ENCODE peak calls at places on chromosomes 1 and 21, in six cellular contexts. Q, K, D, A, Z and C are unnamed samples.

GRCh38 chr1:225866061-225866844 is 15.9 kb downstream of the TMEM63A start:
- DNase-seq in Q (no peak), Z (no peak), D (no peak), A (no peak), K (no peak), C (no peak)

GRCh38 chr1:10789392-10790154 is 6.9 kb downstream of the CASZ1 start:
- DNase-seq in Z (no peak), K (no peak), A (no peak), Q (no peak), D (no peak), C (no peak)

GRCh38 chr1:149888999-149889289 is 10.4 kb upstream of the BOLA1 start:
- DNase-seq in A (no peak), Q (no peak), Z (no peak), D (no peak), K (no peak), C (no peak)

GRCh38 chr1:35855016-35855700 is 27.9 kb upstream of the AGO1 start:
- DNase-seq in D (no peak), A (no peak), K (peak; percentile 30), Q (peak; percentile 53), Z (peak; percentile 51), C (no peak)

GRCh38 chr21:31446206-31446900 is 102.3 kb upstream of the TIAM1 start:
- DNase-seq in Z (no peak), A (no peak), K (no peak), D (no peak), Q (no peak), C (no peak)

GRCh38 chr1:85413169-85413568 is 51.8 kb downstream of the DDAH1 start:
- DNase-seq in Q (no peak), Z (no peak), A (no peak), K (no peak), D (no peak), C (no peak)

GRCh38 chr1:205998457-205999241 is 4.5 kb downstream of the RAB7B start:
- DNase-seq in D (no peak), A (no peak), Q (peak; percentile 42), K (peak; percentile 15), Z (no peak), C (no peak)

GRCh38 chr1:11594222-11594621 is 60.0 kb downstream of the FBXO2 start:
- DNase-seq in Q (peak; percentile 89), Z (no peak), A (peak; percentile 22), K (peak; percentile 53), D (no peak), C (no peak)

GRCh38 chr1:247110627-247111258 is 6.6 kb upstream of the ZNF669 start:
- DNase-seq in Q (peak; percentile 58), K (no peak), Z (no peak), A (no peak), D (peak; percentile 61), C (no peak)

GRCh38 chr1:6106977-6107376 is 61.3 kb downstream of the KCNAB2 start:
- DNase-seq in A (no peak), Z (no peak), K (no peak), D (no peak), Q (no peak), C (no peak)

GRCh38 chr21:25171438-25171837 is 435.8 kb downstream of the MRPL39 start:
- DNase-seq in Z (no peak), A (no peak), D (no peak), K (no peak), Q (no peak), C (no peak)

GRCh38 chr21:45886610-45887026 is 95.0 kb upstream of the COL6A1 start:
- DNase-seq in K (no peak), A (no peak), Q (no peak), D (no peak), Z (no peak), C (no peak)

GRCh38 chr1:78303620-78304019 is 187.2 kb upstream of the PTGFR start:
- DNase-seq in K (no peak), A (no peak), Z (no peak), Q (no peak), D (no peak), C (no peak)

GRCh38 chr21:45997495-45998275 is 16.1 kb downstream of the COL6A1 start:
- DNase-seq in Q (no peak), A (no peak), Z (no peak), K (no peak), D (no peak), C (no peak)

GRCh38 chr1:202625416-202626360 is 84.6 kb downstream of the SYT2 start:
- DNase-seq in D (peak; percentile 87), A (peak; percentile 41), Z (peak; percentile 87), K (peak; percentile 84), Q (peak; percentile 88), C (no peak)

GRCh38 chr1:58809327-58810040 is 25.6 kb upstream of the JUN start:
- DNase-seq in Z (no peak), K (no peak), Q (no peak), D (no peak), A (peak; percentile 65), C (no peak)

GRCh38 chr1:47482783-47483182 is 44.9 kb downstream of the FOXD2 start:
- DNase-seq in A (no peak), K (no peak), Z (no peak), D (no peak), Q (no peak), C (no peak)

GRCh38 chr1:165397945-165398344 is 41.4 kb upstream of the LMX1A start:
- DNase-seq in D (no peak), Q (peak; percentile 12), Z (no peak), A (no peak), K (no peak), C (no peak)

GRCh38 chr1:21585037-21585436 is 75.8 kb downstream of the ALPL start:
- DNase-seq in K (no peak), A (peak; percentile 43), D (no peak), Z (no peak), Q (no peak), C (no peak)

GRCh38 chr1:46472503-46473181 is 17.0 kb upstream of the DMBX1 start:
- DNase-seq in A (no peak), Z (no peak), K (no peak), Q (no peak), D (no peak), C (no peak)

GRCh38 chr1:46474580-46474979 is 15.1 kb upstream of the DMBX1 start:
- DNase-seq in D (no peak), Q (no peak), A (no peak), K (no peak), Z (no peak), C (no peak)

GRCh38 chr1:46471885-46472502 is 17.6 kb upstream of the DMBX1 start:
- DNase-seq in A (no peak), K (no peak), Q (no peak), D (peak; percentile 70), Z (no peak), C (no peak)

GRCh38 chr1:46476673-46477072 is 13.0 kb upstream of the DMBX1 start:
- DNase-seq in A (no peak), D (no peak), Q (no peak), K (no peak), Z (no peak), C (no peak)

GRCh38 chr1:46473991-46474390 is 15.6 kb upstream of the DMBX1 start:
- DNase-seq in Q (no peak), K (no peak), Z (no peak), A (no peak), D (no peak), C (no peak)
- TF ChIP-seq CREB1 in Q (no peak), K (no peak), Z (no peak), A (no peak), D (no peak), C (no peak)

GRCh38 chr1:246032984-246033383 is 474.1 kb downstream of the SMYD3 start:
- DNase-seq in Z (no peak), A (no peak), D (no peak), K (no peak), Q (no peak), C (no peak)

GRCh38 chr1:246035060-246035531 is 472.0 kb downstream of the SMYD3 start:
- DNase-seq in D (no peak), K (no peak), A (no peak), Z (no peak), Q (no peak), C (no peak)

GRCh38 chr1:246034630-246035029 is 472.4 kb downstream of the SMYD3 start:
- DNase-seq in Z (no peak), K (no peak), A (no peak), Q (no peak), D (no peak), C (no peak)

GRCh38 chr1:246036175-246036574 is 470.9 kb downstream of the SMYD3 start:
- DNase-seq in K (no peak), Z (no peak), D (no peak), A (no peak), Q (no peak), C (no peak)

DNA sequence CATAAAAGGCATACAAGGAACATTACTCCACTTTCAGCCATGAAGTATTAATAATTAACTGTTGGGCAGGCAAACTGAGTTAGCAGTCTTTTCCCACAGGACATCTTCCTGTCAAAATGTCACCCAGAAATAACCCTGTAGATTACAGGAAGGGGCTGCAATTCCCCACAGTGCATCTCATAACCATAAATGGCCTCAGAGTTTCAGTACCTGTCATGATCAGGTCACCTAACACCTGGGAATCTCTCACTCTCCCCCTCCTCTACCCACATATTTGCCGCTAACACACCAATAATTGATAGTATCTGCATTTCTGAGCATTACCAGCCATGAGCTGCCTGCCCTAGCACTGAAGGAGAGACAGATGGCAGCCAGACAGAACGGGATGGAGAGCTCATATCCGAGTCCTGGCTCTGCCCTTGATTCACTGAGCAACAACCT is 474.9 kb downstream of the SMYD3 start:
- DNase-seq in D (no peak), K (no peak), Z (no peak), A (peak; percentile 11), Q (no peak), C (no peak)
- TF ChIP-seq CREB1 in D (no peak), K (no peak), Z (no peak), A (no peak), Q (no peak), C (no peak)

DNA sequence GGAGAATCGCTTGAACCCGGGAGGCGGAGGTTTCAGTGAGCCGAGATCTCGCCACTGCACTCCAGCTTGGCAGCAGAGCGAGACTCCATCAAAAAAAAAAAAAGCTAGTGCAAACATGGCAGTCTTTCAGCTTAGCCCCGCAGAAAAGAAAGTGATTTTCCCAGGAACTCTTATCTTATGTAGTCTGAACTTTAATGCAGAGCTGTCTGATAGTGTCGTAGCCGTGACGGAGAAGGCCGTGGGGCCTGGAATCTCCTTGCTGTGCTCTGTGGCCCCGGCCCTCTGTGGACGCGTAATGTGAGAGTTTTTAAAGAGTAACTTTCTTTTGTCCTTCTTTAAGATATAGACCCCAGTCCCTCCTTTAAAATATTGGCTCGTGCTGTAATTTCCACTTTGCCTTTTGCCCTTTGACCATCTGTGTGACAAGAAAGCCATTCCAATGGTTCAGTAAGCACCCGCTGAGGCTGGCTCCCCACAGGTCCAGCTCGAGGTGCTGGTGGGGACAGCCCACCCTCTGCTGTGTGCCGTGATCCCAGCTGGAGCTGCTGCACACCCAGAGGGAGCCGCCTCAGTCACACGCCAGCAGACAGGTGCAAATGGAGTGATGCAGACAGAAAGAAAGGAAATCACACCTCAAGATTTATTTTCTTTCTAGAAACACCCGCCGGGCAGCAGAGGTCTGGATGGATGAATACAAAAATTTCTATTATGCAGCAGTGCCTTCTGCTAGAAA is 164.0 kb downstream of the PGBD5 start:
- DNase-seq in D (no peak), Q (no peak), K (no peak), A (no peak), Z (no peak), C (no peak)
- TF ChIP-seq CREB1 in D (no peak), Q (no peak), K (no peak), A (no peak), Z (no peak), C (no peak)

DNA sequence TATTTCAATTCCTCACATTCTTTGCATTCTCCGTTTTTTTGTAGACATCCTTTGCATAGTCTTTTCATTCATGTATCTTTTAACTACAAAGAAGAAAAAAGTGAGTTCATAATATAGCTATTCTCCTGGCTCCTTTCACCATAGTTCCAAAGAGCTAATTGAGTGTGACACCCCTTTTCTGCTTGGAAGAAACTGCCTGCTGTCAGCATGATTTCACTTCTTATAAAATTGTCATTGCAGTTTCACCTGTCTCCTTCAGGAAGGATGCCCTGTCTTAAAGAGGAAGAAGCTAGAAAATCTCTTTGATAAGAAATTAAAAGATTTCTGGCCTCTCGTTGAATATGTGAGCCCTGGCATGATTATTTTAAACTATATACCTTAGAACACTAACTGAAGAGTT is 991.1 kb downstream of the KCNT2 start:
- DNase-seq in A (no peak), D (no peak), Z (no peak), K (no peak), Q (peak; percentile 5), C (no peak)
- TF ChIP-seq CREB1 in A (no peak), D (no peak), Z (no peak), K (no peak), Q (no peak), C (no peak)